ENCODE peak calls at places on chromosomes 11 and 22, in six cellular contexts. R, G, B, F, J and O are unnamed samples.

GRCh38 chr11:119516060-119516459 is 93.1 kb upstream of the THY1 start:
- DNase-seq in R (no peak), G (no peak), B (no peak), F (no peak), J (no peak), O (no peak)

GRCh38 chr22:36818010-36818642 is 1.3 kb upstream of the PVALB start:
- DNase-seq in R (no peak), G (no peak), B (peak), F (no peak), J (no peak), O (no peak)

GRCh38 chr22:46088541-46089311 is 61.6 kb upstream of the PPARA start:
- DNase-seq in R (peak), G (no peak), B (no peak), F (no peak), J (peak), O (no peak)

GRCh38 chr22:43345356-43345755 is 2.2 kb upstream of the SCUBE1 start:
- DNase-seq in R (no peak), G (no peak), B (no peak), F (no peak), J (no peak), O (no peak)

GRCh38 chr11:10878408-10879214 is 20.8 kb upstream of the ZBED5 start:
- DNase-seq in R (peak), G (peak), B (peak), F (no peak), J (peak), O (peak)

GRCh38 chr22:25352294-25352680 is 132.8 kb downstream of the CRYBB2 start:
- DNase-seq in R (no peak), G (no peak), B (no peak), F (no peak), J (no peak), O (no peak)

GRCh38 chr11:27720277-27720830 is 20.1 kb upstream of the BDNF start:
- DNase-seq in R (no peak), G (no peak), B (peak), F (no peak), J (peak), O (no peak)

GRCh38 chr11:39965701-39966100 is 1493.8 kb downstream of the LRRC4C start:
- DNase-seq in R (no peak), G (no peak), B (no peak), F (no peak), J (no peak), O (no peak)

GRCh38 chr11:129895126-129896041 is at the start of gene NFRKB:
- DNase-seq in R (peak), G (no peak), B (peak), F (peak), J (peak), O (peak)

GRCh38 chr11:76074178-76075112 is 131.9 kb downstream of the WNT11 start:
- DNase-seq in R (peak), G (no peak), B (peak), F (no peak), J (peak), O (no peak)

GRCh38 chr11:104765401-104765800 is 132.9 kb downstream of the CASP12 start:
- DNase-seq in R (no peak), G (no peak), B (peak), F (no peak), J (peak), O (no peak)

GRCh38 chr22:46053563-46054090 is 76.7 kb upstream of the WNT7B start:
- DNase-seq in R (peak), G (no peak), B (peak), F (peak), J (peak), O (no peak)

GRCh38 chr11:37124384-37124783 is 526.3 kb upstream of the RAG2 start:
- DNase-seq in R (no peak), G (no peak), B (peak), F (no peak), J (no peak), O (no peak)

GRCh38 chr11:115845872-115846271 is 341.7 kb upstream of the CADM1 start:
- DNase-seq in R (peak), G (no peak), B (no peak), F (no peak), J (no peak), O (no peak)

GRCh38 chr11:12066056-12066798 is 44.2 kb upstream of the MICAL2 start:
- DNase-seq in R (peak), G (no peak), B (peak), F (no peak), J (peak), O (peak)

GRCh38 chr22:40009953-40010751 is 15.4 kb downstream of the FAM83F start:
- DNase-seq in R (no peak), G (no peak), B (no peak), F (no peak), J (no peak), O (no peak)

GRCh38 chr22:44496844-44497217 is 1.2 kb downstream of the RTL6 start:
- DNase-seq in R (no peak), G (no peak), B (no peak), F (no peak), J (no peak), O (no peak)

GRCh38 chr11:96127596-96127959 is 203.7 kb upstream of the MTMR2 start:
- DNase-seq in R (no peak), G (no peak), B (no peak), F (no peak), J (no peak), O (peak)

GRCh38 chr11:83836883-83837654 is 550.9 kb upstream of the CCDC90B start:
- DNase-seq in R (peak), G (peak), B (peak), F (peak), J (peak), O (no peak)

GRCh38 chr11:36101466-36101865 is 157.6 kb downstream of the LDLRAD3 start:
- DNase-seq in R (no peak), G (no peak), B (no peak), F (no peak), J (no peak), O (no peak)

GRCh38 chr22:22342697-22343602 is 98.4 kb downstream of the VPREB1 start:
- DNase-seq in R (no peak), G (no peak), B (peak), F (peak), J (no peak), O (peak)

GRCh38 chr11:91664521-91664920 is 560.1 kb upstream of the FAT3 start:
- DNase-seq in R (no peak), G (no peak), B (peak), F (no peak), J (no peak), O (no peak)

GRCh38 chr11:120512727-120513435 is 1.3 kb downstream of the GRIK4 start:
- DNase-seq in R (no peak), G (no peak), B (peak), F (no peak), J (no peak), O (no peak)

GRCh38 chr11:71210861-71211260 is 41.5 kb downstream of the SHANK2 start:
- DNase-seq in R (no peak), G (no peak), B (no peak), F (no peak), J (no peak), O (no peak)

GRCh38 chr11:72574534-72575460 is 99.4 kb downstream of the PDE2A start:
- DNase-seq in R (no peak), G (no peak), B (no peak), F (no peak), J (no peak), O (no peak)

GRCh38 chr22:17387356-17387755 is 18.1 kb downstream of the CECR2 start:
- DNase-seq in R (no peak), G (no peak), B (no peak), F (no peak), J (no peak), O (no peak)

GRCh38 chr11:92455221-92455790 is 230.7 kb downstream of the FAT3 start:
- DNase-seq in R (no peak), G (no peak), B (no peak), F (no peak), J (no peak), O (no peak)

GRCh38 chr11:2174361-2174760 is 2.7 kb upstream of the TH start:
- DNase-seq in R (no peak), G (no peak), B (no peak), F (no peak), J (no peak), O (no peak)

GRCh38 chr11:63761870-63762661 is 6.5 kb downstream of the ZFTA start:
- DNase-seq in R (no peak), G (no peak), B (no peak), F (no peak), J (no peak), O (no peak)

GRCh38 chr11:111569476-111569875 is 29.0 kb downstream of the LAYN start:
- DNase-seq in R (peak), G (no peak), B (no peak), F (no peak), J (peak), O (no peak)

GRCh38 chr22:49617866-49618688 is 209.6 kb downstream of the BRD1 start:
- DNase-seq in R (no peak), G (no peak), B (no peak), F (no peak), J (no peak), O (no peak)

GRCh38 chr11:64843971-64844329 is 503 bp downstream of the CDC42BPG start:
- DNase-seq in R (no peak), G (no peak), B (peak), F (no peak), J (no peak), O (no peak)
- H3K4me3 ChIP-seq in R (no peak), G (no peak), B (peak), F (peak), J (no peak), O (no peak)

GRCh38 chr11:131867457-131868257 is 497.2 kb downstream of the NTM start:
- DNase-seq in R (peak), G (peak), B (peak), F (peak), J (peak), O (peak)

GRCh38 chr11:131868769-131869482 is 498.5 kb downstream of the NTM start:
- DNase-seq in R (no peak), G (no peak), B (no peak), F (no peak), J (peak), O (no peak)

GRCh38 chr11:131864205-131864604 is 493.8 kb downstream of the NTM start:
- DNase-seq in R (no peak), G (no peak), B (no peak), F (no peak), J (no peak), O (no peak)

GRCh38 chr11:131865860-131866259 is 495.4 kb downstream of the NTM start:
- DNase-seq in R (no peak), G (no peak), B (no peak), F (no peak), J (no peak), O (no peak)

GRCh38 chr11:131866535-131867400 is 496.4 kb downstream of the NTM start:
- DNase-seq in R (no peak), G (no peak), B (no peak), F (no peak), J (no peak), O (no peak)
- TF ChIP-seq CTCF in R (peak), G (peak), B (peak), F (no peak), J (peak), O (peak)

GRCh38 chr11:126701555-126701897 is 299.0 kb downstream of the KIRREL3 start:
- DNase-seq in R (no peak), G (no peak), B (no peak), F (no peak), J (no peak), O (no peak)
- H3K4me3 ChIP-seq in R (no peak), G (no peak), B (no peak), F (no peak), J (no peak), O (no peak)

GRCh38 chr11:66494458-66494857 is 14.2 kb downstream of the DPP3 start:
- DNase-seq in R (no peak), G (no peak), B (no peak), F (no peak), J (no peak), O (no peak)

GRCh38 chr11:66495401-66495844 is 15.0 kb upstream of the BBS1 start:
- DNase-seq in R (no peak), G (no peak), B (peak), F (no peak), J (no peak), O (no peak)

GRCh38 chr11:66497206-66497605 is 13.2 kb upstream of the BBS1 start:
- DNase-seq in R (no peak), G (no peak), B (no peak), F (no peak), J (no peak), O (no peak)

GRCh38 chr11:66493124-66493523 is 12.9 kb downstream of the DPP3 start:
- DNase-seq in R (no peak), G (no peak), B (no peak), F (no peak), J (no peak), O (no peak)

GRCh38 chr11:66494935-66495334 is 14.7 kb downstream of the DPP3 start:
- DNase-seq in R (no peak), G (no peak), B (no peak), F (no peak), J (no peak), O (no peak)
- TF ChIP-seq CTCF in R (no peak), G (no peak), B (no peak), F (no peak), J (no peak), O (no peak)

DNA sequence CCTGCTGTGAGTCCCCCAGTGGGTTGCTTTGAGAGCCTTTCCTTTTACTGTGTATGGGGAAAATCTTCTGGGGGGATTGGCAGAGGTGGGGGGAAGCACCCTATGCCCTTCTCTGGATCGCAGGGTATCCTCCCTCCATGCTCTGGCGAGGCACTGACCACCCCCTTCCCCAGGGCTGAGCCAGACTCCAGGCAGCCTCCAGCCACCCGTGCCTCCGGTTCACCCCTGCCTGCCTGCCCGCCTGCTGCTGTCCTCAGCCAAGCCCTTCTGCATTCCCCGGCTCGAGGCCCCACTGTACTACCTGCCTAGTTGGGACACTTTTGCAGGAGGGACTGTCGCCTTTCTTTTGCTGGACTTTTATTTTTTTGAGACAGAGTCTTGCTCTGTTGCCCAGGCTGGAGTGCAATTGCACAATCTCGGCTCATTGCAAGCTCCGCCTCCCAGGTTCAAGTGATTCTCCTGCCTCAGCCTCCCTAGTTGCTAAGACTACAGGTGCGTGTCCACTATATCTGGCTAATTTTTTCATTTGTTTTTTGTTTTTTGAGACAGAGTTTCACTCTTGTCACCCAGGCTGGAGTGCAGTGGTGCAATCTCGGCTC is 23.8 kb upstream of the TP53I11 start:
- DNase-seq in R (no peak), G (no peak), B (no peak), F (no peak), J (no peak), O (no peak)
- H3K4me3 ChIP-seq in R (no peak), G (no peak), B (no peak), F (no peak), J (no peak), O (no peak)

GRCh38 chr11:21572210-21572609 is 620.7 kb upstream of the ANO5 start:
- DNase-seq in R (no peak), G (no peak), B (no peak), F (no peak), J (no peak), O (no peak)
- TF ChIP-seq CTCF in R (no peak), G (no peak), B (no peak), F (no peak), J (no peak), O (no peak)

GRCh38 chr11:118321386-118322082 is 17.0 kb downstream of the CD3E start:
- DNase-seq in R (no peak), G (no peak), B (peak), F (no peak), J (no peak), O (no peak)

GRCh38 chr11:118314985-118315384 is 10.5 kb downstream of the CD3E start:
- DNase-seq in R (no peak), G (no peak), B (peak), F (no peak), J (no peak), O (no peak)

GRCh38 chr11:118319031-118319814 is 14.7 kb downstream of the CD3E start:
- DNase-seq in R (no peak), G (no peak), B (no peak), F (peak), J (no peak), O (no peak)

GRCh38 chr11:118320515-118320914 is 16.0 kb downstream of the CD3E start:
- DNase-seq in R (no peak), G (no peak), B (no peak), F (no peak), J (no peak), O (no peak)

GRCh38 chr11:118318112-118319030 is 13.8 kb downstream of the CD3E start:
- DNase-seq in R (no peak), G (no peak), B (peak), F (no peak), J (no peak), O (no peak)
- H3K4me3 ChIP-seq in R (no peak), G (no peak), B (no peak), F (no peak), J (no peak), O (no peak)